ENCODE peak calls at places on chromosomes 2 and 18, in five cellular contexts. One of them, this sample, is unnamed.

GRCh38 chr2:4973354-4973753 is 718.8 kb upstream of the SOX11 start:
- DNase-seq in CD8-positive, alpha-beta T cell: no peak
- DNase-seq in heart right ventricle: no peak
- DNase-seq in ovary: no peak
- DNase-seq in fibroblast of lung: no peak
- DNase-seq in this sample: no peak

GRCh38 chr2:29698216-29698615 is 223.2 kb downstream of the ALK start:
- DNase-seq in CD8-positive, alpha-beta T cell: no peak
- DNase-seq in heart right ventricle: no peak
- DNase-seq in ovary: no peak
- DNase-seq in fibroblast of lung: no peak
- DNase-seq in this sample: no peak

GRCh38 chr2:33177627-33178026 is 230.9 kb downstream of the LTBP1 start:
- DNase-seq in fibroblast of lung: no peak
- DNase-seq in ovary: no peak
- DNase-seq in heart right ventricle: no peak
- DNase-seq in CD8-positive, alpha-beta T cell: no peak
- DNase-seq in this sample: no peak

GRCh38 chr2:33373986-33374385 is 102.5 kb upstream of the RASGRP3 start:
- DNase-seq in heart right ventricle: no peak
- DNase-seq in CD8-positive, alpha-beta T cell: no peak
- DNase-seq in ovary: no peak
- DNase-seq in fibroblast of lung: peak
- DNase-seq in this sample: no peak

GRCh38 chr2:112812318-112813042 is 24.1 kb downstream of the IL1B start:
- DNase-seq in CD8-positive, alpha-beta T cell: no peak
- DNase-seq in fibroblast of lung: peak
- DNase-seq in ovary: no peak
- DNase-seq in heart right ventricle: no peak
- DNase-seq in this sample: peak

GRCh38 chr2:237456200-237456731 is 30.8 kb upstream of the MLPH start:
- DNase-seq in fibroblast of lung: peak
- DNase-seq in heart right ventricle: peak
- DNase-seq in ovary: no peak
- DNase-seq in CD8-positive, alpha-beta T cell: no peak
- DNase-seq in this sample: peak

GRCh38 chr2:146734791-146735190 is 1110.0 kb upstream of the ACVR2A start:
- DNase-seq in ovary: no peak
- DNase-seq in CD8-positive, alpha-beta T cell: no peak
- DNase-seq in fibroblast of lung: no peak
- DNase-seq in heart right ventricle: no peak
- DNase-seq in this sample: no peak

GRCh38 chr2:172943563-172943962 is 132.1 kb upstream of the MAP3K20 start:
- DNase-seq in heart right ventricle: no peak
- DNase-seq in fibroblast of lung: no peak
- DNase-seq in ovary: no peak
- DNase-seq in CD8-positive, alpha-beta T cell: no peak
- DNase-seq in this sample: no peak

GRCh38 chr2:219402665-219403515 is 15.2 kb upstream of the DNPEP start:
- DNase-seq in fibroblast of lung: peak
- DNase-seq in heart right ventricle: peak
- DNase-seq in CD8-positive, alpha-beta T cell: peak
- DNase-seq in ovary: peak
- DNase-seq in this sample: peak

GRCh38 chr2:214482716-214483115 is 71.9 kb downstream of the VWC2L start:
- DNase-seq in fibroblast of lung: no peak
- DNase-seq in CD8-positive, alpha-beta T cell: no peak
- DNase-seq in ovary: no peak
- DNase-seq in heart right ventricle: no peak
- DNase-seq in this sample: no peak

GRCh38 chr18:34483198-34483597 is 226.9 kb upstream of the DTNA start:
- DNase-seq in CD8-positive, alpha-beta T cell: no peak
- DNase-seq in ovary: no peak
- DNase-seq in fibroblast of lung: no peak
- DNase-seq in heart right ventricle: no peak
- DNase-seq in this sample: no peak

GRCh38 chr2:109020217-109020637 is 31.2 kb upstream of the EDAR start:
- DNase-seq in heart right ventricle: no peak
- DNase-seq in ovary: no peak
- DNase-seq in fibroblast of lung: peak
- DNase-seq in CD8-positive, alpha-beta T cell: no peak
- DNase-seq in this sample: no peak

GRCh38 chr2:73035899-73036778 is 35.4 kb downstream of the SFXN5 start:
- DNase-seq in heart right ventricle: no peak
- DNase-seq in CD8-positive, alpha-beta T cell: no peak
- DNase-seq in ovary: no peak
- DNase-seq in fibroblast of lung: no peak
- DNase-seq in this sample: no peak

GRCh38 chr2:69141081-69141480 is 128.1 kb downstream of the ANTXR1 start:
- DNase-seq in ovary: no peak
- DNase-seq in CD8-positive, alpha-beta T cell: no peak
- DNase-seq in heart right ventricle: no peak
- DNase-seq in fibroblast of lung: no peak
- DNase-seq in this sample: no peak

GRCh38 chr2:69139778-69140177 is 126.8 kb downstream of the ANTXR1 start:
- DNase-seq in fibroblast of lung: no peak
- DNase-seq in ovary: no peak
- DNase-seq in CD8-positive, alpha-beta T cell: no peak
- DNase-seq in heart right ventricle: no peak
- DNase-seq in this sample: no peak

GRCh38 chr2:69145204-69145603 is 132.2 kb downstream of the ANTXR1 start:
- DNase-seq in CD8-positive, alpha-beta T cell: no peak
- DNase-seq in fibroblast of lung: no peak
- DNase-seq in ovary: no peak
- DNase-seq in heart right ventricle: no peak
- DNase-seq in this sample: no peak

GRCh38 chr2:69147841-69148533 is 135.0 kb downstream of the ANTXR1 start:
- DNase-seq in fibroblast of lung: no peak
- DNase-seq in CD8-positive, alpha-beta T cell: no peak
- DNase-seq in heart right ventricle: no peak
- DNase-seq in ovary: no peak
- DNase-seq in this sample: no peak

DNA sequence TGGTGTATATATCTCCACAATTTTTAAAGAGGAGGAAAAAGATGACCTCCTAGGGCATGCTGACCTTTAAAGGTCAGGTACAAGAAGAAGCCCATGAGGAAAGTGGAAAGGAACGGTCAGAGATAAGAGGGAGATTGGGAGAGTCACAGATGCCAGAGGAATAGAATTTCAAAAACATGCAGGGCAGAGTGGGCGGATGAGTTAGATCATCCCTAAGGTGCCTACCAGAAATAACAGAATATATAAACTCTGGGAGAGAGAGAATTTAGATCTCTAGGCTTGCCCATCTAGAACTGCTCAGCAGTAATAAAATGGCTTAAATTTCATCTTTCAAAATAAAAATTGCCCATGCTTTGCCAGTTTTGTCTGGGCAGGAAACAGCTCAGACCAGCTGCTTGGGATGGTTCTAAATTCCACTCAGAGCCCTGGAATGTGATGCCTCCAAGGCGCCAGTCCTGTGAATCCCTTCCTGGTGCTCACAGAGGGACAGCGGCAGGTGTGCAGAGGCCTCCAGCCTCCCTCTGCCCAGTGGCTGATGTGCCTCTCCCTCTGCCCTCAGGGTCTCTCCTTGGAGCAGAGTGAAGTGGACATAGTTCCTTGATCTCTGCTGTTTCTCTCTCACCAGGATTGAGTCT is 130.9 kb downstream of the ANTXR1 start:
- DNase-seq in heart right ventricle: no peak
- DNase-seq in CD8-positive, alpha-beta T cell: no peak
- DNase-seq in ovary: no peak
- DNase-seq in fibroblast of lung: no peak
- DNase-seq in this sample: no peak
- H3K27ac ChIP-seq in heart right ventricle: no peak
- H3K27ac ChIP-seq in CD8-positive, alpha-beta T cell: no peak
- H3K27ac ChIP-seq in ovary: no peak
- H3K27ac ChIP-seq in fibroblast of lung: no peak
- H3K27ac ChIP-seq in this sample: no peak

GRCh38 chr2:15817748-15818147 is 122.6 kb upstream of the MYCN start:
- DNase-seq in heart right ventricle: no peak
- DNase-seq in CD8-positive, alpha-beta T cell: no peak
- DNase-seq in ovary: no peak
- DNase-seq in fibroblast of lung: no peak
- DNase-seq in this sample: no peak
- H3K4me3 ChIP-seq in heart right ventricle: no peak
- H3K4me3 ChIP-seq in CD8-positive, alpha-beta T cell: no peak
- H3K4me3 ChIP-seq in ovary: no peak
- H3K4me3 ChIP-seq in fibroblast of lung: no peak
- H3K4me3 ChIP-seq in this sample: no peak

DNA sequence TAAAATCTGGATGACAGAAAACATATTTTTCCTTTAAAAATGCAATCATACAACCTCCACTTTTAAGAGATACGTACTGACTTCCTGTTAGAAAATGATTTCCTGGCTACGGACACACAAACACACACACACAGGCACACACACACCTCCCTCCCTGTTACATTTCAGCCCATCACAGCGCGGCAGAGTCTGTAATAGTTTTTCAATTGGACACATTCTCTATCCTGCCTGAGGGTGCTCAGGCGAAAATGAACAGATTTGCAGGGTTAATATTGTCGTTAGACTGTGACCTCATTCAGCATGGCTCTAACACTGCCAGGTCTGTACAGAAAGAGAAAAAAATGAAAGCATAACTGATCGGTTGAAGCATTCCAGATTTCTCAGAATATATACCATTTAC is 45.0 kb downstream of the KCTD1 start:
- DNase-seq in CD8-positive, alpha-beta T cell: no peak
- DNase-seq in fibroblast of lung: no peak
- DNase-seq in ovary: no peak
- DNase-seq in heart right ventricle: no peak
- DNase-seq in this sample: no peak
- H3K27ac ChIP-seq in CD8-positive, alpha-beta T cell: no peak
- H3K27ac ChIP-seq in fibroblast of lung: no peak
- H3K27ac ChIP-seq in ovary: no peak
- H3K27ac ChIP-seq in heart right ventricle: no peak
- H3K27ac ChIP-seq in this sample: no peak

GRCh38 chr18:13137041-13137938 is 81.3 kb upstream of the LDLRAD4 start:
- DNase-seq in CD8-positive, alpha-beta T cell: peak
- DNase-seq in ovary: peak
- DNase-seq in fibroblast of lung: no peak
- DNase-seq in heart right ventricle: peak
- DNase-seq in this sample: no peak
- H3K4me3 ChIP-seq in CD8-positive, alpha-beta T cell: peak
- H3K4me3 ChIP-seq in ovary: peak
- H3K4me3 ChIP-seq in fibroblast of lung: peak
- H3K4me3 ChIP-seq in heart right ventricle: peak
- H3K4me3 ChIP-seq in this sample: peak